ENCODE peak calls at places on chromosomes 16 and 17, in eight cellular contexts. T, Y, K, Q, X, F, L and R are unnamed samples. For H3K9me3, the result is how much of the 10 kb centered on the place peaks cover.

GRCh38 chr17:245611-246010 is 64.2 kb upstream of the DOC2B start:
- DNase-seq in T (no peak), Y (no peak), K (no peak), Q (no peak), X (no peak), F (peak), L (peak), R (no peak)

GRCh38 chr17:81651692-81652091 is 4.7 kb downstream of the PDE6G start:
- DNase-seq in T (no peak), Y (no peak), K (no peak), Q (no peak), X (peak), F (no peak), L (no peak), R (no peak)

GRCh38 chr16:10756574-10756973 is 12.9 kb downstream of the NUBP1 start:
- DNase-seq in T (no peak), Y (no peak), K (no peak), Q (no peak), X (peak), F (no peak), L (no peak), R (no peak)

GRCh38 chr17:7046127-7046724 is 2.3 kb upstream of the SLC16A11 start:
- DNase-seq in T (no peak), Y (no peak), K (peak), Q (no peak), X (no peak), F (peak), L (peak), R (peak)

GRCh38 chr16:84947022-84947421 is 64.3 kb downstream of the ZDHHC7 start:
- DNase-seq in T (peak), Y (no peak), K (no peak), Q (no peak), X (no peak), F (peak), L (no peak), R (no peak)

GRCh38 chr17:7959503-7960253 is 27.7 kb downstream of the CNTROB start:
- DNase-seq in T (no peak), Y (no peak), K (no peak), Q (no peak), X (no peak), F (no peak), L (no peak), R (no peak)

GRCh38 chr16:70691223-70692129 is 5.6 kb upstream of the MTSS2 start:
- DNase-seq in T (peak), Y (no peak), K (no peak), Q (no peak), X (peak), F (peak), L (peak), R (no peak)

GRCh38 chr17:74426551-74427047 is 5.3 kb upstream of the GPRC5C start:
- DNase-seq in T (no peak), Y (no peak), K (no peak), Q (no peak), X (no peak), F (no peak), L (no peak), R (no peak)

GRCh38 chr16:69286941-69287713 is 24.0 kb upstream of the VPS4A start:
- DNase-seq in T (peak), Y (peak), K (no peak), Q (peak), X (peak), F (peak), L (peak), R (no peak)

GRCh38 chr17:75364078-75364477 is 41.4 kb downstream of the GRB2 start:
- DNase-seq in T (no peak), Y (no peak), K (no peak), Q (no peak), X (peak), F (no peak), L (no peak), R (no peak)

DNA sequence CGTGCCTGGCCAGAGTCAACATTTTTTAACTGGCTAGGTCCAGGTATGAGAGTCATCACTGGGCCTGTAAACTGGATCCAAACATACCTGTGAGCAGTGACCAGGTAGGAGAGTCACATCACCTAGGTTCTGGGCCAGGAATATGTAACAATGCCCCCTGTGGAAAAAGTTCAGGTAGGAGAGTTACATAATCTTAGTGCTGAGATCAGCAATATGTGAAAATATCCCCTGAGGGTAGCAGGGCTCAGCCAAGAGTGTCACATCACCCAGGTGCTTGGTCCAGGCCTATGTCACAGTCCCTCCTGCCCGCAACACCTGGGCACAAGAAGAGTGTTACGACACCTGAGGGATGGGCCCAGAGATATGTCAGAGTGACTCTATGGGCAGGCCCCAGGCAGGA is 2104.7 kb downstream of the TP53TG3F start:
- DNase-seq in T (no peak), Y (no peak), K (no peak), Q (no peak), X (no peak), F (no peak), L (no peak), R (no peak)
- H3K9me3 ChIP-seq in T (under half), Y (half or more), K (under half), Q (under half), X (under half), F (under half), L (under half), R (under half)

GRCh38 chr17:83151056-83151441 is 71.6 kb downstream of the METRNL start:
- DNase-seq in T (no peak), Y (no peak), K (no peak), Q (no peak), X (no peak), F (no peak), L (no peak), R (no peak)

GRCh38 chr17:83150369-83151055 is 71.1 kb downstream of the METRNL start:
- DNase-seq in T (no peak), Y (no peak), K (no peak), Q (no peak), X (no peak), F (no peak), L (no peak), R (no peak)

GRCh38 chr17:83149326-83149725 is 69.9 kb downstream of the METRNL start:
- DNase-seq in T (no peak), Y (no peak), K (no peak), Q (no peak), X (no peak), F (no peak), L (no peak), R (no peak)

GRCh38 chr17:83148317-83149044 is 69.1 kb downstream of the METRNL start:
- DNase-seq in T (no peak), Y (no peak), K (no peak), Q (no peak), X (no peak), F (no peak), L (no peak), R (no peak)

DNA sequence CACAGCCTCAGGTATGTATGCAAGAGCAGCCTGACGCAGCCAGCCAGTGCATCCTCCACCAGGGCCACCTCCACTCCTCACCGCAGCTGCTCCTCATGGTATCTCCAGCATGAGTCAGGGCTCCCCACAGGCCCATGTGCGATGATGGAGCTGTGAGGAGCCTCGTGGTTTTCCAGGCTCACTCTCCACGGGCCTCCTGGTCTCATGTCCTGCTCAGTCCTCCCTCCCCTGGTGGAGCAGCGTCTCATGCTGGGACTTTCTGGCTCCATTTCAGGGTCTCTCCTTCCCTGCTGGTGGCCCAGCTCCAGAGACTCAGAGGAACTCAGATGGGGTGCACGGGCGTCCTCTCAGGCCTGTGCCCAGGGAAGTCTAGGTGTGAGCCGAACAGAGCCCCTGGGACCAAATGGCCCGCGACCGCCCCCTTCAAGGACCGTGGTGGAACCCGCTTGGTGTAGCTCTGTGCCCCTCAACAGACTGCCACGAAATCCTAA is 70.4 kb downstream of the METRNL start:
- DNase-seq in T (no peak), Y (no peak), K (no peak), Q (no peak), X (peak), F (no peak), L (no peak), R (no peak)
- H3K9me3 ChIP-seq in T (under half), Y (under half), K (under half), Q (under half), X (under half), F (under half), L (under half), R (under half)

GRCh38 chr17:16287563-16288027 is 65.7 kb downstream of the CENPV start:
- DNase-seq in T (no peak), Y (no peak), K (no peak), Q (peak), X (peak), F (peak), L (no peak), R (no peak)
- H3K9me3 ChIP-seq in T (under half), Y (under half), K (under half), Q (under half), X (under half), F (under half), L (under half), R (under half)

GRCh38 chr17:76827736-76828135 is 40.5 kb upstream of the MGAT5B start:
- DNase-seq in T (no peak), Y (no peak), K (no peak), Q (no peak), X (no peak), F (no peak), L (no peak), R (no peak)

GRCh38 chr17:76822184-76822778 is 45.9 kb upstream of the MGAT5B start:
- DNase-seq in T (no peak), Y (no peak), K (no peak), Q (no peak), X (no peak), F (no peak), L (no peak), R (no peak)

GRCh38 chr17:76820523-76820922 is 47.7 kb upstream of the MGAT5B start:
- DNase-seq in T (no peak), Y (no peak), K (no peak), Q (no peak), X (no peak), F (no peak), L (no peak), R (no peak)

GRCh38 chr17:76826290-76827138 is 41.7 kb upstream of the MGAT5B start:
- DNase-seq in T (no peak), Y (no peak), K (no peak), Q (no peak), X (no peak), F (no peak), L (no peak), R (no peak)

GRCh38 chr17:76824103-76824502 is 44.1 kb upstream of the MGAT5B start:
- DNase-seq in T (no peak), Y (no peak), K (no peak), Q (no peak), X (no peak), F (no peak), L (no peak), R (no peak)
- H3K9me3 ChIP-seq in T (under half), Y (under half), K (under half), Q (under half), X (under half), F (under half), L (under half), R (under half)

GRCh38 chr16:35908152-35908551 is 2448.7 kb downstream of the TP53TG3F start:
- DNase-seq in T (no peak), Y (no peak), K (no peak), Q (no peak), X (no peak), F (no peak), L (no peak), R (no peak)

GRCh38 chr16:35910409-35910808 is 2451.0 kb downstream of the TP53TG3F start:
- DNase-seq in T (no peak), Y (no peak), K (no peak), Q (no peak), X (no peak), F (no peak), L (no peak), R (no peak)

GRCh38 chr16:35909351-35909954 is 2450.0 kb downstream of the TP53TG3F start:
- DNase-seq in T (no peak), Y (no peak), K (no peak), Q (no peak), X (no peak), F (no peak), L (no peak), R (no peak)

GRCh38 chr16:35908942-35909341 is 2449.5 kb downstream of the TP53TG3F start:
- DNase-seq in T (no peak), Y (no peak), K (no peak), Q (no peak), X (no peak), F (no peak), L (no peak), R (no peak)

DNA sequence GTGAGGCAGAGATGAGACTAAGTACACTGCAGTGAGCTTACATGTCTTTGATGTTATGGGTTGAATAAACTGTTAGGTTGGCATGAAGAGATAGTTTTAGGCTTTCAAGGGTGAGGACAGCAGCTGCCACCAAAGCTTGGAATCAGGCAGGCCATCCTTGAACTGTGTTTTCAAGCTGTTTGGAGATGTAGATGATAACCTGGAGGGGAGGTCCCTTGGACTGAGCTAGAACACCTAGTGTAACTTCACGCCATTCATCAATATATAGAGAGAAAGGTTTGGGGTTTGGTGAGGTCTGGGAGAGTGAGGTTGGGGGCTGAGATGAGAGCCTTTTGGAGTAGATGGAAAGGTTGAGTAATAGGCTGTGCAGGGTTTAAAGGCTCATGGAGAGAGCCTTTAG is 2447.0 kb downstream of the TP53TG3F start:
- DNase-seq in T (no peak), Y (no peak), K (no peak), Q (no peak), X (no peak), F (no peak), L (no peak), R (no peak)
- H3K9me3 ChIP-seq in T (under half), Y (half or more), K (under half), Q (under half), X (under half), F (under half), L (under half), R (under half)